ENCODE peak calls at places on chromosomes 11 and 22, in nine cellular contexts. P, F, G, X, J, S, U, Y and Q are unnamed samples.

GRCh38 chr22:37462983-37463382 is 23.2 kb downstream of the MFNG start:
- DNase-seq in P (no peak), F (no peak), G (no peak), X (peak; percentile 49), J (no peak), S (no peak), U (no peak), Y (no peak), Q (peak; percentile 62)

GRCh38 chr22:44879301-44879680 is 126.9 kb downstream of the ARHGAP8 start:
- DNase-seq in P (no peak), F (no peak), G (no peak), X (no peak), J (peak; percentile 56), S (no peak), U (no peak), Y (no peak), Q (no peak)

GRCh38 chr11:61834278-61835004 is 6.3 kb downstream of the FADS2 start:
- DNase-seq in P (no peak), F (peak; percentile 36), G (peak; percentile 60), X (peak; percentile 49), J (peak; percentile 90), S (no peak), U (peak; percentile 95), Y (no peak), Q (peak; percentile 77)

GRCh38 chr11:47433991-47434786 is 8.0 kb upstream of the PSMC3 start:
- DNase-seq in P (no peak), F (no peak), G (no peak), X (no peak), J (no peak), S (no peak), U (no peak), Y (no peak), Q (no peak)

GRCh38 chr11:81470446-81470845 is 1263.2 kb downstream of the FAM181B start:
- DNase-seq in P (no peak), F (peak; percentile 19), G (no peak), X (no peak), J (no peak), S (no peak), U (no peak), Y (no peak), Q (no peak)

GRCh38 chr11:36164522-36165250 is 124.5 kb downstream of the COMMD9 start:
- DNase-seq in P (no peak), F (no peak), G (no peak), X (no peak), J (no peak), S (no peak), U (no peak), Y (no peak), Q (no peak)

GRCh38 chr11:112025682-112026081 is 474 bp downstream of the DLAT start:
- DNase-seq in P (no peak), F (no peak), G (no peak), X (no peak), J (no peak), S (no peak), U (no peak), Y (no peak), Q (no peak)

GRCh38 chr22:44351685-44352377 is 39.1 kb upstream of the SHISAL1 start:
- DNase-seq in P (no peak), F (no peak), G (peak; percentile 89), X (peak; percentile 95), J (peak; percentile 53), S (no peak), U (peak; percentile 10), Y (peak; percentile 86), Q (no peak)

GRCh38 chr11:35792148-35792845 is 129.7 kb downstream of the TRIM44 start:
- DNase-seq in P (no peak), F (no peak), G (no peak), X (peak; percentile 30), J (no peak), S (no peak), U (no peak), Y (no peak), Q (no peak)

GRCh38 chr11:48001438-48002021 is 21.2 kb downstream of the PTPRJ start:
- DNase-seq in P (peak; percentile 78), F (no peak), G (no peak), X (peak; percentile 63), J (no peak), S (no peak), U (peak; percentile 55), Y (peak; percentile 63), Q (no peak)

GRCh38 chr11:117172678-117173421 is 5.7 kb upstream of the SIDT2 start:
- DNase-seq in P (no peak), F (no peak), G (no peak), X (no peak), J (no peak), S (no peak), U (no peak), Y (no peak), Q (no peak)

GRCh38 chr22:35739642-35740041 is 22.0 kb downstream of the APOL5 start:
- DNase-seq in P (peak; percentile 1), F (no peak), G (no peak), X (no peak), J (no peak), S (no peak), U (peak; percentile 9), Y (no peak), Q (no peak)

GRCh38 chr11:126391286-126391954 is 35.9 kb downstream of the ST3GAL4 start:
- DNase-seq in P (no peak), F (no peak), G (no peak), X (no peak), J (no peak), S (no peak), U (no peak), Y (no peak), Q (no peak)
- TF ChIP-seq CTCF in P (no peak), F (no peak), G (no peak), X (no peak), J (no peak), S (no peak), U (no peak), Y (no peak), Q (no peak)

DNA sequence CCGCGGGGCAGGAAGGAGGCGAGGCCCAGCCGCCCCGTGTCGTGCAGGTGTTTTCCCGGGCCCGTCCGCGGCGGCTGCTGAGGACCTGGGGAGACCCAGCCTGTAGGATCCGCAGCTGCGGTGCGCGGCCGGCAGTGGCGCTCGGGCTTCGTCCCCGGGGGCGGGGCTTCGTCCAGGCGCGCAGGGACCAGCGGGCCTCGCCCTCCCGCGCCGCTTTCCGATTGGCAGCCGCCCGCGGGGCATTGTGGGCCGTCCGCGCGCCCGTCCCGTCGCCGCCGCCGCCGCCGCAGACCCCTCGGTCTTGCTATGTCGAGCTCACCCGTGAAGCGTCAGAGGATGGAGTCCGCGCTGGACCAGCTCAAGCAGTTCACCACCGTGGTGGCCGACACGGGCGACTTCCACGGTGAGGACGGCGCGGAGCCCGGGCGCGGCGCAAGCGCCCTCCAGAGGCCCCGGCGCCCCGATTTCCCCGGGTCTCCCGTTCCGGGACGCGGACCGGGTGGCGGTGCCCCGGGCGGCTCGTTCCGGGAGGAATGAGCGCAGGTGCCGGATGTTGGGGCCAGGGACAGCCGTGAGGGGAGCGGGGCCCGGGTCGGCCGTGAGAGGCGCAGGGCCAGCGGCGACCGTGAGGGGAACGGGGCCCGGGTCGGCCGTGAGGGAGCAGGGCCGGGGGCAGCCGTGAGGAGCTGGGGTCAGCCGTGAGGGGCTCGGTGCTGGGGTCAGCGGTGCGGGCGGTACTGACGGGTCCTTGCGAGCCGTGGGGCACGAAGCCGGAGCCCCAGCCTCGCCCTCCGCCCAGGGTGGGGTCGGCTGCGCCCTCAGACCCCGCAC is at the start of gene TALDO1:
- DNase-seq in P (peak; percentile 78), F (peak; percentile 93), G (peak; percentile 86), X (peak; percentile 88), J (peak; percentile 97), S (peak; percentile 83), U (peak; percentile 93), Y (peak; percentile 37), Q (peak; percentile 94)
- TF ChIP-seq CTCF in P (peak; percentile 23), F (no peak), G (peak; percentile 50), X (peak; percentile 15), J (peak; percentile 44), S (peak; percentile 16), U (no peak), Y (peak; percentile 1), Q (no peak)

DNA sequence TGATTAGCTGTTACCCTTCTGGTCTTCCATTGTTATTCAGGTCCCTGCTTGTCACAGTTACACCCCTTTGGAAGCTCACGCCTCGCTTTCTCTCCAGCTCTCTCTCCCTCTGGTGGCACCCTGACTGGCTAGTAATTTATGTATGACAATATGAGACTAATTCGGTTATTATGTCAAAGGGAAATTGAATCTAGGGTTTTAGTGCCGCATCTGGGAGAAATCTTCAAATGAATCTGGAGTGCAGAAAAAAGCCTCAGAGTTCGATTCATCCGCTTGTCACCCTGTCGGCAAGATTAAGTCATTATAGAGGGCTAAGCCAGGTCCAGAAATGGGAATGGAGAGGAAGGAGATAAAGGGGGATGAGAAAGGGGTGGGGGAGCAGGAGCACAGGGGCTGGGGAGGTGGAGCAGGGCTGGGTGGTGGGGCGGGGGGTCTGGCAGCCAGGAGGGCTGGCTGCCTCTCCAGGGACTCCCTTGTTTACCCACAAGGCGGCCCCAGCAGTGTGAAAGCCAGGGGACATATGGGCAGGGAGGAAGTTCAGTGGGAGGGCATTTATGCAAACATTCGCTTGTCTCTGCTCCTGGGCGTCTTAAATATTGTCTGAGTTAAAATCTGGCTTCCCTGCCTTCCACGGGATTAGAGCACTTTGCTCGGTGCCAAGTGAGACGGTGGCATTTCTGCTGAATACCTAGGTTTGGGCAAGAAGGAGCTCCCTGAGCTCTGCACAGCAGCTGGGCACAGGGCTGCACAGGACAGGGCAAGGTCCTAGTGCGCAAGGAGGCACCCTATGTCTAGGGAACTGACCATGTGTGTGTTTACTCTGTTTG is 179.1 kb upstream of the NECTIN1 start:
- DNase-seq in P (no peak), F (peak; percentile 49), G (no peak), X (no peak), J (no peak), S (no peak), U (no peak), Y (no peak), Q (no peak)
- TF ChIP-seq CTCF in P (no peak), F (no peak), G (no peak), X (no peak), J (no peak), S (no peak), U (no peak), Y (no peak), Q (no peak)

DNA sequence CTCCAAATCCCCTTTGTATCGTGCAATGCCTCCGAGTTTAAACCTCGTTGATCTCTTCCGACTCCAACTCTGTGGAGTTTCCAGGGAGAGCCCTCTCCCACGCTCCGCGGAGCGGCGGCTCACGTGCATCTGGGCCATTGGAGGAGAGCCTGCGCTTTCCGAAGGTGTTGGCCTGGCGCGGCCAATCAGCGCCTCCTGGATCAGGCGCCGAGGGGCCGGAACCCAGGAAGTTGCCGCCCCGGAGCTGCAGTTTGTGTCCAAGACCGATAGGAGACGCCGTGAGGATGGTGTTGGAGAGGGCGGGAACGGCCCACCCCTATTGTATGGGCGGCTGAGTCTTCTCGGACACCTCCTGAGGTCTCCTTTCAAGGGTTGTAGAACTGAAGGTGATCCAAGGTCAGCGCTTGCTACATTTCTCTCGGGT is 1.6 kb downstream of the ADAMTS15 start:
- DNase-seq in P (no peak), F (peak; percentile 86), G (peak; percentile 75), X (no peak), J (peak; percentile 94), S (peak; percentile 73), U (no peak), Y (no peak), Q (peak; percentile 68)
- TF ChIP-seq CTCF in P (no peak), F (peak; percentile 28), G (peak; percentile 40), X (no peak), J (peak; percentile 62), S (peak; percentile 65), U (no peak), Y (peak; percentile 77), Q (peak; percentile 63)